ENCODE peak calls at places on chromosomes 1 and 21, in ten cellular contexts. One of them, this sample, is unnamed.
A peak's percentile ranks its signal among the peaks of the same experiment; 100 is the strongest.

GRCh38 chr1:42933060-42933586 is 25.5 kb downstream of the SLC2A1 start:
- DNase-seq in K562: no peak
- DNase-seq in fibroblast of lung: no peak
- DNase-seq in neuronal stem cell: no peak
- DNase-seq in PC-3: no peak
- DNase-seq in kidney: no peak
- DNase-seq in GM23248: no peak
- DNase-seq in IMR-90: no peak
- DNase-seq in neural progenitor cell: no peak
- DNase-seq in NT2/D1: no peak
- DNase-seq in this sample: no peak

GRCh38 chr1:191969287-191969686 is 189.0 kb upstream of the RGS18 start:
- DNase-seq in GM23248: no peak
- DNase-seq in kidney: no peak
- DNase-seq in PC-3: no peak
- DNase-seq in neuronal stem cell: no peak
- DNase-seq in K562: no peak
- DNase-seq in neural progenitor cell: no peak
- DNase-seq in fibroblast of lung: no peak
- DNase-seq in NT2/D1: no peak
- DNase-seq in IMR-90: no peak
- DNase-seq in this sample: no peak

GRCh38 chr1:1535298-1535988 is 5.0 kb downstream of the TMEM240 start:
- DNase-seq in fibroblast of lung: no peak
- DNase-seq in neuronal stem cell: no peak
- DNase-seq in K562: no peak
- DNase-seq in kidney: no peak
- DNase-seq in GM23248: no peak
- DNase-seq in NT2/D1: no peak
- DNase-seq in neural progenitor cell: no peak
- DNase-seq in IMR-90: no peak
- DNase-seq in PC-3: no peak
- DNase-seq in this sample: no peak

GRCh38 chr1:44501022-44501910 is 96.2 kb downstream of the RNF220 start:
- DNase-seq in NT2/D1: peak; percentile 74
- DNase-seq in GM23248: no peak
- DNase-seq in K562: no peak
- DNase-seq in PC-3: no peak
- DNase-seq in IMR-90: no peak
- DNase-seq in fibroblast of lung: no peak
- DNase-seq in neuronal stem cell: peak; percentile 71
- DNase-seq in kidney: no peak
- DNase-seq in neural progenitor cell: peak; percentile 73
- DNase-seq in this sample: no peak

GRCh38 chr1:23727362-23727811 is 15.9 kb upstream of the ELOA start:
- DNase-seq in IMR-90: peak; percentile 91
- DNase-seq in GM23248: peak; percentile 91
- DNase-seq in NT2/D1: no peak
- DNase-seq in K562: no peak
- DNase-seq in neuronal stem cell: no peak
- DNase-seq in neural progenitor cell: no peak
- DNase-seq in fibroblast of lung: peak; percentile 97
- DNase-seq in PC-3: no peak
- DNase-seq in kidney: peak; percentile 85
- DNase-seq in this sample: no peak

GRCh38 chr1:26602378-26602959 is 72.9 kb downstream of the RPS6KA1 start:
- DNase-seq in IMR-90: peak; percentile 68
- DNase-seq in K562: peak; percentile 76
- DNase-seq in fibroblast of lung: peak; percentile 80
- DNase-seq in kidney: no peak
- DNase-seq in PC-3: peak; percentile 87
- DNase-seq in GM23248: peak; percentile 72
- DNase-seq in neuronal stem cell: peak; percentile 71
- DNase-seq in neural progenitor cell: peak; percentile 60
- DNase-seq in NT2/D1: no peak
- DNase-seq in this sample: peak; percentile 40

GRCh38 chr21:35738342-35738961 is 321.9 kb downstream of the SETD4 start:
- DNase-seq in neuronal stem cell: no peak
- DNase-seq in PC-3: peak; percentile 27
- DNase-seq in NT2/D1: no peak
- DNase-seq in fibroblast of lung: no peak
- DNase-seq in K562: no peak
- DNase-seq in IMR-90: peak; percentile 4
- DNase-seq in kidney: no peak
- DNase-seq in neural progenitor cell: no peak
- DNase-seq in GM23248: peak; percentile 38
- DNase-seq in this sample: no peak

GRCh38 chr1:76786232-76786631 is 81.0 kb upstream of the ST6GALNAC5 start:
- DNase-seq in PC-3: no peak
- DNase-seq in neuronal stem cell: no peak
- DNase-seq in K562: no peak
- DNase-seq in kidney: no peak
- DNase-seq in fibroblast of lung: peak; percentile 68
- DNase-seq in GM23248: no peak
- DNase-seq in neural progenitor cell: no peak
- DNase-seq in IMR-90: no peak
- DNase-seq in NT2/D1: no peak
- DNase-seq in this sample: no peak

GRCh38 chr1:32858791-32859190 is 11.9 kb downstream of the FNDC5 start:
- DNase-seq in IMR-90: no peak
- DNase-seq in K562: no peak
- DNase-seq in PC-3: no peak
- DNase-seq in neuronal stem cell: no peak
- DNase-seq in kidney: no peak
- DNase-seq in GM23248: no peak
- DNase-seq in fibroblast of lung: no peak
- DNase-seq in NT2/D1: no peak
- DNase-seq in neural progenitor cell: no peak
- DNase-seq in this sample: no peak

GRCh38 chr1:169487153-169487552 is 1.4 kb upstream of the SLC19A2 start:
- DNase-seq in NT2/D1: no peak
- DNase-seq in kidney: no peak
- DNase-seq in neural progenitor cell: no peak
- DNase-seq in GM23248: peak; percentile 16
- DNase-seq in neuronal stem cell: no peak
- DNase-seq in K562: no peak
- DNase-seq in PC-3: peak; percentile 35
- DNase-seq in fibroblast of lung: no peak
- DNase-seq in IMR-90: peak; percentile 15
- DNase-seq in this sample: no peak

GRCh38 chr1:54499097-54500029 is 48.7 kb upstream of the ACOT11 start:
- DNase-seq in K562: peak; percentile 48
- DNase-seq in NT2/D1: no peak
- DNase-seq in kidney: peak; percentile 80
- DNase-seq in neuronal stem cell: no peak
- DNase-seq in neural progenitor cell: peak; percentile 77
- DNase-seq in fibroblast of lung: peak; percentile 33
- DNase-seq in PC-3: peak; percentile 54
- DNase-seq in IMR-90: peak; percentile 36
- DNase-seq in GM23248: peak; percentile 78
- DNase-seq in this sample: no peak

DNA sequence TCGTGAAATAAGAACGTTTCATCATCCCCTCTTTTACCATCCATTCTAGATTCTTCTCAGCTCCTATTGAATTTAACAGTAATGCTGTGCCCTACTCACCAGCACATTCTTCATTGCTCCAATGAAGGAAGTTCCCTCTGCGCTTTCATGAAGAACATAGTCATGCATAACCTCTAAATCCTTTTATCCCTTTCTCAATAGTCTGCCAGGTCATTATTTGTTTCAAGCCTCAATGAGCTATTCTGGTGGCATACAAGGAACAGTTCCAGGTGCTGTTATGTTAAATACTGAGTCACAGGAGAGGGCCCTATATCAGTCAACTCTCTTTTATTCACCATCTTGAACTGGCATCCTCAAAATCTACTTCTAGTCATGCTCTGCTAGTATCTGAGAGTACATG is 381.0 kb downstream of the GPATCH2 start:
- DNase-seq in NT2/D1: no peak
- DNase-seq in IMR-90: no peak
- DNase-seq in neuronal stem cell: no peak
- DNase-seq in fibroblast of lung: no peak
- DNase-seq in GM23248: no peak
- DNase-seq in neural progenitor cell: no peak
- DNase-seq in kidney: no peak
- DNase-seq in PC-3: no peak
- DNase-seq in K562: no peak
- DNase-seq in this sample: no peak
- H3K4me3 ChIP-seq in NT2/D1: no peak overlapping the region
- H3K4me3 ChIP-seq in IMR-90: no peak overlapping the region
- H3K4me3 ChIP-seq in neuronal stem cell: no peak overlapping the region
- H3K4me3 ChIP-seq in fibroblast of lung: no peak overlapping the region
- H3K4me3 ChIP-seq in GM23248: no peak overlapping the region
- H3K4me3 ChIP-seq in neural progenitor cell: no peak overlapping the region
- H3K4me3 ChIP-seq in kidney: no peak overlapping the region
- H3K4me3 ChIP-seq in PC-3: no peak overlapping the region
- H3K4me3 ChIP-seq in K562: no peak overlapping the region
- H3K4me3 ChIP-seq in this sample: no peak overlapping the region

DNA sequence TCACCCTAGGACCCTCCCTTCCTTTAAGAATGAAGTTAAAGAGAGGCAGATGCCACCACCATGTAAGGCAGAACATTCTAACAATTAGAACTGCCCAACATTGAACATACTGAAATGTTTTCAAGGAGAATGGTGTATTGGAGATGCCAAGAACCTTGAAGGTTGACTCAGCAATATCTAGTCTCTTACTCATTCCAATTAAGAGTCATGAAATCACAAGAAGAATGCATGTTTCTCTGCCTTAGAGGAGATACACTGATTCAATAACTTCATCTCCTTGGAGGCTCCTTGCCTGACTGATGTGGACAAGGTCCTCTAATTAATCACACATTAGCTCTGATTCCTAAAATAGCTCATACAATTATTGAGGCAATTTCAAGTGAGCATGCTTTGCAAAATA is 114.7 kb downstream of the DSCAM start:
- DNase-seq in kidney: no peak
- DNase-seq in PC-3: no peak
- DNase-seq in GM23248: no peak
- DNase-seq in NT2/D1: no peak
- DNase-seq in IMR-90: no peak
- DNase-seq in K562: no peak
- DNase-seq in fibroblast of lung: no peak
- DNase-seq in neural progenitor cell: no peak
- DNase-seq in neuronal stem cell: no peak
- DNase-seq in this sample: no peak
- H3K9me3 ChIP-seq in kidney: no peaks in the 10 kb centered on the region
- H3K9me3 ChIP-seq in PC-3: peaks cover 33% of the 10 kb centered on the region
- H3K9me3 ChIP-seq in GM23248: no peaks in the 10 kb centered on the region
- H3K9me3 ChIP-seq in NT2/D1: no peaks in the 10 kb centered on the region
- H3K9me3 ChIP-seq in IMR-90: peaks cover 11% of the 10 kb centered on the region
- H3K9me3 ChIP-seq in K562: no peaks in the 10 kb centered on the region
- H3K9me3 ChIP-seq in fibroblast of lung: no peaks in the 10 kb centered on the region
- H3K9me3 ChIP-seq in neural progenitor cell: no peaks in the 10 kb centered on the region
- H3K9me3 ChIP-seq in neuronal stem cell: no peaks in the 10 kb centered on the region
- H3K9me3 ChIP-seq in this sample: no peaks in the 10 kb centered on the region

DNA sequence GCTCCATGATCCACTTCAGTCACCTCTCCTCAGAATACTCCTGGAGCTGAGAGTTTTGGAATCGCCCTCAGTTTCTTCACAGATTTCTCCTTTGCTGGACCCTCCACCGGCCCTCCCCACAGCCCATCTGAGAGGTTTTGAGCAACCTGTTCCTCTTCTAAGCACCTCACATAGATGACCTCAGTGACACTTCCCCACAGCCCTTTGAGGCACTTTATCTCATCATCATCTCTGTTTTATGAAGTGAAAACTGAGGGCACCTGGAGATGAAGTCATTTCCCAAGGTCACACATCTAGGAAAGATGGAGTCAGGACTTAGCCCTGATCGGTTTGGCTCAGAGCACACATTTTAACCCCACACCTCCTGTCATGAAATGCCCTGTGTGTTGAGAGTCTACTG is 76.8 kb upstream of the ZNF281 start:
- DNase-seq in IMR-90: no peak
- DNase-seq in NT2/D1: no peak
- DNase-seq in kidney: no peak
- DNase-seq in neuronal stem cell: no peak
- DNase-seq in fibroblast of lung: no peak
- DNase-seq in neural progenitor cell: no peak
- DNase-seq in K562: no peak
- DNase-seq in GM23248: no peak
- DNase-seq in PC-3: no peak
- DNase-seq in this sample: no peak
- H3K9ac ChIP-seq in IMR-90: no peak overlapping the region
- H3K9ac ChIP-seq in NT2/D1: no peak overlapping the region
- H3K9ac ChIP-seq in kidney: no peak overlapping the region
- H3K9ac ChIP-seq in neuronal stem cell: no peak overlapping the region
- H3K9ac ChIP-seq in fibroblast of lung: no peak overlapping the region
- H3K9ac ChIP-seq in neural progenitor cell: no peak overlapping the region
- H3K9ac ChIP-seq in K562: no peak overlapping the region
- H3K9ac ChIP-seq in GM23248: no peak overlapping the region
- H3K9ac ChIP-seq in PC-3: no peak overlapping the region
- H3K9ac ChIP-seq in this sample: no peak overlapping the region

DNA sequence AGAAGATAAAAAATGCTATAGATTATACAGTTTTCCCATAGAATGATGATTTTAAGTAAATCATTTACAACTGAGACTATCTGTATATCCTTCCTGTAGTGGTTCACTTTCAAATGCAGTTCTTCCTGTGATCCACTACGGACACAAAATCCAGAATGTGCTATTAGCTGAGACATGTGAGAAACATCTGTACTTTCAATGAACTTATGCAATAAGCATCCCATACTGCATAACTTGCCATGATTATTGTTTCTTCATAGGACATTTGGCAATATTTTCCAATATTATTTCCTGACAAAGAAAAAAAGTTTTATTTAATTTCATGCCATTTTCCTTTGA is 83.5 kb upstream of the PRDX6 start:
- DNase-seq in IMR-90: peak; percentile 78
- DNase-seq in fibroblast of lung: peak; percentile 93
- DNase-seq in NT2/D1: no peak
- DNase-seq in neural progenitor cell: no peak
- DNase-seq in K562: no peak
- DNase-seq in PC-3: no peak
- DNase-seq in kidney: no peak
- DNase-seq in neuronal stem cell: no peak
- DNase-seq in GM23248: peak; percentile 85
- DNase-seq in this sample: no peak
- H3K4me3 ChIP-seq in IMR-90: no peak overlapping the region
- H3K4me3 ChIP-seq in fibroblast of lung: no peak overlapping the region
- H3K4me3 ChIP-seq in NT2/D1: no peak overlapping the region
- H3K4me3 ChIP-seq in neural progenitor cell: no peak overlapping the region
- H3K4me3 ChIP-seq in K562: no peak overlapping the region
- H3K4me3 ChIP-seq in PC-3: no peak overlapping the region
- H3K4me3 ChIP-seq in kidney: no peak overlapping the region
- H3K4me3 ChIP-seq in neuronal stem cell: no peak overlapping the region
- H3K4me3 ChIP-seq in GM23248: peak overlapping the region; percentile 46
- H3K4me3 ChIP-seq in this sample: no peak overlapping the region